ENCODE peak calls at places on chromosomes 3 and 15, in nine cellular contexts. M is AG04450, F is AG09309, E is AG10803, J is esophagus squamous epithelium, V is cardiac muscle cell, D is tibial artery, Q is fibroblast of pulmonary artery, B is psoas muscle. Z is an unnamed sample.

GRCh38 chr3:197500812-197501211 is 55.0 kb downstream of the BDH1 start:
- DNase-seq in J (no peak), V (no peak), M (no peak), B (no peak), F (no peak), D (no peak), E (no peak), Q (no peak), Z (no peak)

GRCh38 chr3:57545636-57546268 is 1.6 kb upstream of the DNAH12 start:
- DNase-seq in V (peak), F (no peak), D (no peak), Q (peak), M (no peak), B (no peak), J (no peak), E (no peak), Z (no peak)

GRCh38 chr3:63089007-63089406 is 189.1 kb upstream of the SYNPR start:
- DNase-seq in M (no peak), D (no peak), B (no peak), V (no peak), E (peak), Q (no peak), J (no peak), F (no peak), Z (no peak)

GRCh38 chr15:56428821-56429458 is 36.0 kb downstream of the MNS1 start:
- DNase-seq in D (no peak), B (no peak), E (peak), F (peak), V (peak), M (peak), J (no peak), Q (peak), Z (no peak)

GRCh38 chr3:171446801-171447578 is 13.2 kb downstream of the TNIK start:
- DNase-seq in Q (peak), V (peak), M (peak), J (no peak), F (peak), D (no peak), E (peak), B (no peak), Z (peak)

GRCh38 chr3:40166997-40167396 is 142.5 kb upstream of the EIF1B start:
- DNase-seq in F (no peak), V (no peak), J (no peak), Q (no peak), E (no peak), D (no peak), M (no peak), B (no peak), Z (no peak)

GRCh38 chr15:42010434-42010833 is 10.4 kb downstream of the PLA2G4E start:
- DNase-seq in F (no peak), E (no peak), M (no peak), V (no peak), B (no peak), J (no peak), Q (no peak), D (no peak), Z (no peak)

GRCh38 chr3:74631771-74632170 is 17.3 kb upstream of the CNTN3 start:
- DNase-seq in J (no peak), D (no peak), V (no peak), Q (no peak), E (peak), F (no peak), M (no peak), B (no peak), Z (no peak)

DNA sequence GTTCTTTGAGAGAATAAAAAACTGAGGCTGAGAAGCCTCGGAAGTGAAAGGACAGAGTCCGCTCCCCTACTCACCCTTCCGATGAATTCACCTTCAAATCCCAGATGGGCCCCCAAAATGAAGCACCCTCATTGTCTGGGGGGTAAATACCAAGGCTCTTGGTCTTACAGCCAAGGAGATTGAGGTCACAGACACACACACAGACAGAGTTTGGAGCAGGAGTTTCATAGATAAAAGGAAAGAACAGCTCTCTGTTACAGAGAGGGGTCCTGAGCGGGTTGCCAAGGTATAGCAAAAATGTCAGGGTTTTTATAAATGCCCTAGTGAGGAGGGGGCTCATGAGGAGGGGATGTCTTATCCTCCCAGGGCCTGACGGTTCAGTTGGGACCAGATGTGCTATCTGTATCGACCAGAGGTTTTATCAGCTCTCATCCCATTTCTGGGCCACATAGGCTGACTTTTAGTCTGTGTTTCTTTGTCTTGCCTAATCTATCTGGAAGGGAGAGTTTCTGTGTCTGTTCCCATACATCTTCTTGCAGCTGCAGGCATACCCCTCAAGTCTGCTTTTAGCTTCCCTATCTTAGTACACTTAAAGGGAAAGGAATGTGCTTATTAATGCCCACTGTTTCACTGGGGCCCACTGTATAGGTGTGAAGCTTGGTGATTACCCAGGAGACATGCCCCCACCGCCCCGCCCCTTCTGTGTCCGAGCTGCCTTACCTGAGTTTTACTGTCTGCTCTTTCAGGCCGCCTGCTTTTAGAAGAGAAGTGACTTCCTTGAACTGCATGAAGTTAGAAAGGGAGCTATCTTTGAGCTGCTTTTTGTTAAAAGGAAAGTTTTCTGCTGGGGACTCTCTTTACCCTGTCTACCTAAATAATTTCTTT is 66.8 kb upstream of the ATP11B start:
- DNase-seq in J (no peak), F (no peak), D (no peak), V (peak), E (no peak), Q (no peak), M (no peak), B (no peak), Z (no peak)
- H3K4me3 ChIP-seq in J (no peak), F (no peak), D (no peak), V (no peak), E (no peak), Q (no peak), M (no peak), B (peak), Z (peak)

GRCh38 chr3:28916713-28917499 is 364.0 kb upstream of the RBMS3 start:
- DNase-seq in B (peak), Q (peak), M (peak), D (peak), E (peak), J (no peak), V (peak), F (peak), Z (peak)
- H3K4me3 ChIP-seq in B (peak), Q (peak), M (peak), D (peak), E (peak), J (no peak), V (no peak), F (peak), Z (peak)

GRCh38 chr3:45236964-45237363 is 10.9 kb upstream of the TMEM158 start:
- DNase-seq in E (no peak), F (no peak), D (no peak), B (no peak), V (no peak), J (no peak), Q (no peak), M (no peak), Z (no peak)

GRCh38 chr3:45235409-45235808 is 9.3 kb upstream of the TMEM158 start:
- DNase-seq in Q (no peak), B (no peak), E (no peak), F (no peak), J (no peak), V (no peak), M (no peak), D (no peak), Z (no peak)

GRCh38 chr3:45232531-45232930 is 6.4 kb upstream of the TMEM158 start:
- DNase-seq in V (no peak), J (no peak), E (peak), D (no peak), B (no peak), M (no peak), F (no peak), Q (no peak), Z (no peak)

DNA sequence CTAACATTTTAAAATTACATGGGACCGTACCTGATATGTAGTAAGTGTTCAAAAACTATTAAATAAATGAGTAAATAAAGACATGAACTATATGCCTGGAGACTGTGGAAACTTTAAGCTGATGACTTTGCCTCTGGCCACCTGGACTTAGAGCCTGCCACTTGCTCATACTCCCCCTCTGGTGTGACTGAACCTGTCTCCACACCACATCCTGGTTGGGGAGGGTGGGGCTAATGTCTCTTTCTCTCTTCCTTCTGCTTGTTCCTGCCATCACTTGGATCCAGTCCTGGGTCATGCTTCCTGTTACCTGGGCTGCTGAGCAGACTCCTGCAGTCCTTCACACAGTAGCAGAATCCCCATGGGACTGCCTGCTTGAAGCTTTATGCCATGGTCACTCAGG is 8.2 kb upstream of the TMEM158 start:
- DNase-seq in F (no peak), V (no peak), M (no peak), B (no peak), Q (no peak), D (no peak), E (no peak), J (no peak), Z (no peak)
- H3K4me3 ChIP-seq in F (no peak), V (no peak), M (no peak), B (no peak), Q (no peak), D (no peak), E (no peak), J (no peak), Z (no peak)

GRCh38 chr3:129435367-129435766 is 4.4 kb downstream of the MBD4 start:
- DNase-seq in E (no peak), Q (no peak), B (no peak), D (no peak), J (no peak), V (no peak), F (no peak), M (no peak), Z (no peak)
- H3K4me3 ChIP-seq in E (no peak), Q (no peak), B (no peak), D (no peak), J (no peak), V (no peak), F (no peak), M (no peak), Z (no peak)

GRCh38 chr3:12284591-12284990 is 4.3 kb upstream of the PPARG start:
- DNase-seq in D (no peak), V (no peak), M (no peak), J (no peak), B (no peak), E (no peak), F (no peak), Q (no peak), Z (no peak)
- H3K4me3 ChIP-seq in D (no peak), V (no peak), M (no peak), J (no peak), B (no peak), E (no peak), F (no peak), Q (no peak), Z (no peak)

DNA sequence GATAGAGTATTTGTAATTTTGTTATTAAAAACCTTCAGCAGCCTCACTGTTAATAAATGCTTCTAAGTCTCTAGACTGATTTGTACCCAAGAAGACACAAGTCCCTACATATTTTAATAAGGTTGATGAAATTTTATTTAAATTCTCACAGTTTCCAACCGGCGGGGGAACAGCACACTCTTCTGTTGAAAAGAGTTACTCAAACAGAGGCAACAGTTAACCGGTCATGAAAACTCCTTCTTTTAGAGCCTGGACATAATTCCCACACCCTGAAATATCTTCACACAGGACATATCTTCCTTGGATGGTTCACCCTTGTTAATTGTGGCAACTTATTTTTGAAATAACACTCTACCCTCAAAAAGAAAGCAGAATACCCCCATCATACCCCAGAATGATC is 278.8 kb downstream of the FOXP1 start:
- DNase-seq in D (peak), V (peak), J (no peak), Q (peak), F (no peak), B (no peak), E (no peak), M (no peak), Z (no peak)
- H3K4me3 ChIP-seq in D (peak), V (peak), J (no peak), Q (no peak), F (no peak), B (peak), E (no peak), M (peak), Z (no peak)

GRCh38 chr3:24623657-24624056 is 129.0 kb upstream of the THRB start:
- DNase-seq in Q (no peak), B (no peak), J (no peak), E (no peak), D (no peak), V (no peak), F (no peak), M (no peak), Z (no peak)

GRCh38 chr3:24628523-24629258 is 134.0 kb upstream of the THRB start:
- DNase-seq in M (no peak), J (no peak), D (no peak), E (peak), B (no peak), V (no peak), Q (no peak), F (peak), Z (no peak)

GRCh38 chr3:24624938-24625681 is 130.5 kb upstream of the THRB start:
- DNase-seq in B (no peak), E (no peak), D (no peak), M (no peak), F (no peak), V (no peak), Q (no peak), J (no peak), Z (no peak)

GRCh38 chr3:24622138-24622537 is 127.5 kb upstream of the THRB start:
- DNase-seq in B (no peak), F (no peak), E (no peak), M (no peak), J (no peak), D (no peak), Q (no peak), V (no peak), Z (no peak)

DNA sequence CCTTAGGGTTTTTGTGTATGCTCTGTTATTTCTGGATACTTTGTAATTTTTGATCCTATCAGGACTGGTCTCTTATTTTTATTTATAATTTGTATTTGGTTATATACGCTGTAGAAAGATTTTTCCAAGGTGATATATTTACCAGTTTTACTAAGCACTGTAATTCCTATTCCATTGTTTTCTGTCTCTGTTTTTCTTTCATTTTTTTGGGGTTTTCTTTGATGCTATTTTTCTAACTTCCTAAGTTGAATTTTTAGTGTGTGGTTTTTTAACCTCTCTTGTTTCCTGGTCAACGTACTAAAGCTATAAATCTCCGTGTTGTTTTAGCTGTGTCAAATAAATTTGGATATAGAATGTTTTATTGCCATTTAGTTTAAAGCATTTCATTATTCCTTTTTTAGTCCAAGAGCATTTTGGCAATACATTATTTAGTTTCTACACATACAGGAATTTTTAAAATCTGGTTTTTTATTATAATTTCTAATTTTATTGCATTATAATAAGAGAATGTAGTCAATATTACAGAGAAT is 128.1 kb upstream of the THRB start:
- DNase-seq in E (no peak), J (no peak), Q (no peak), V (no peak), F (no peak), D (no peak), B (no peak), M (no peak), Z (no peak)
- H3K4me3 ChIP-seq in E (no peak), J (no peak), Q (no peak), V (no peak), F (no peak), D (no peak), B (no peak), M (no peak), Z (no peak)

DNA sequence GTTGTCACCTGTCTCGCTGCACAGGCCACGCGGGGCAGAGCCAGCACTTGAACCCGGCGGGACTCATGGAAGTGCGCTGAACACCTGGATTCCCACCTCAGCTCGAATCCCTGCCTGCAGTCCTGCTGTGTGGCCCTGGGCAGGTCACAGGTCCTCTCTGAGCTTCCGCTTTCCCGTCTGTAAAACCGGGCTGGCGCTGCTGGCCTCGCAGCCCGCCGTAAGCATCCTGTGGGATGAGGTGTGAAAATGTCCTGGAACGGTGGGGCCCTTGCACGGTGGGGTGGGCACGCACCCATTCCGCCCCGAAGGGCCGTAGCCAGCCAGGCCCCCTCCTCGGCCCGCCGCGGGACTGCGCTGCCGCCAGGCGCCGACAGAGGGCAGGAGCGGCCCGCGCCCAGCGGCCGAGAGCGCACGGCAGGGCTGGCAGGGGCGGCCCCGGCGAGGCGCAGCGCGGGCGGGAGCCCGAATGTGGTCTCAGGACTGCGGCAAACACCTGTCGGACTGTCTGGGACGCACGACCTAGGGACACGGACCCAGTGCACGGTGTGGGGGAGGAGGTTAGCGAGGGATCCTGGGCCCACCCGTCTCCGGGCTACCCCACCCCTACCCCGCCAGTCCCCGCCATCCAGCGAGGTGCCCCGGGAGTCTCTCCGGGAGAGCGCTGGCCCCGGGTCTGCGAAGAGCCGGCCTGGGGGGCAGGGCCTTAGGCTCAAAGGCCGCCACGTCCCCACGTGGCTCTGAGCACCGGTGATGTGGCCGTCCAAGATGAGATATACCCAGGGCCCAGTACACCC is 40.4 kb downstream of the DNAJB8 start:
- DNase-seq in D (no peak), B (no peak), V (peak), E (peak), F (no peak), Q (peak), J (no peak), M (no peak), Z (no peak)
- H3K4me3 ChIP-seq in D (no peak), B (peak), V (peak), E (peak), F (peak), Q (peak), J (no peak), M (peak), Z (no peak)